ENCODE peak calls at places on chromosomes 11 and 22, in five cellular contexts. L is glutamatergic neuron; J is astrocyte; K is pancreas; C is CD4-positive, alpha-beta T cell. E is an unnamed sample.

GRCh38 chr11:114075343-114075610 is 15.8 kb downstream of the ZBTB16 start:
- DNase-seq in L (no peak), J (no peak), C (no peak), K (no peak), E (no peak)

GRCh38 chr11:108705061-108705460 is 40.2 kb downstream of the DDX10 start:
- DNase-seq in K (no peak), L (no peak), C (no peak), J (no peak), E (no peak)

GRCh38 chr11:37967635-37968034 is 1369.6 kb upstream of the RAG2 start:
- DNase-seq in K (no peak), J (no peak), C (no peak), L (no peak), E (no peak)

GRCh38 chr22:48702573-48703264 is 1125.0 kb downstream of the BRD1 start:
- DNase-seq in C (no peak), K (peak; percentile 62), J (no peak), L (no peak), E (peak; percentile 67)

GRCh38 chr11:858053-858992 is 15.7 kb downstream of the TSPAN4 start:
- DNase-seq in J (no peak), K (no peak), C (no peak), L (no peak), E (no peak)

GRCh38 chr22:36281726-36282077 is 28.8 kb downstream of the APOL1 start:
- DNase-seq in C (no peak), K (no peak), L (no peak), J (no peak), E (no peak)

GRCh38 chr11:92324890-92325289 is 100.3 kb downstream of the FAT3 start:
- DNase-seq in L (no peak), J (no peak), K (no peak), C (no peak), E (no peak)

GRCh38 chr11:44006882-44007495 is 40.8 kb upstream of the ACCSL start:
- DNase-seq in K (no peak), J (no peak), C (no peak), L (peak; percentile 12), E (no peak)

GRCh38 chr22:49803667-49804375 is 23.9 kb downstream of the BRD1 start:
- DNase-seq in C (no peak), L (no peak), J (no peak), K (no peak), E (no peak)

GRCh38 chr11:16607675-16608644 is 130.5 kb upstream of the C11orf58 start:
- DNase-seq in C (no peak), K (peak; percentile 73), L (peak; percentile 71), J (peak; percentile 60), E (peak; percentile 70)

GRCh38 chr22:36184433-36185035 is 17.1 kb downstream of the APOL4 start:
- DNase-seq in L (no peak), K (no peak), J (peak; percentile 24), C (no peak), E (no peak)

GRCh38 chr22:36986242-36986821 is 32.9 kb downstream of the TST start:
- DNase-seq in C (no peak), L (peak; percentile 56), J (no peak), K (peak; percentile 51), E (peak; percentile 31)

GRCh38 chr11:64355078-64355940 is 3.7 kb upstream of the RPS6KA4 start:
- DNase-seq in J (peak; percentile 59), C (no peak), L (peak; percentile 81), K (peak; percentile 89), E (peak; percentile 65)

GRCh38 chr11:47431356-47432083 is 5.3 kb upstream of the PSMC3 start:
- DNase-seq in L (no peak), C (no peak), K (no peak), J (no peak), E (no peak)

GRCh38 chr11:28251263-28251662 is 143.1 kb downstream of the METTL15 start:
- DNase-seq in L (no peak), K (no peak), C (no peak), J (no peak), E (no peak)

GRCh38 chr11:20093775-20094174 is 66.5 kb downstream of the DBX1 start:
- DNase-seq in J (peak; percentile 97), K (no peak), L (no peak), C (no peak), E (no peak)
- TF ChIP-seq CTCF in J (no peak), K (no peak), L (no peak), C (no peak), E (no peak)

DNA sequence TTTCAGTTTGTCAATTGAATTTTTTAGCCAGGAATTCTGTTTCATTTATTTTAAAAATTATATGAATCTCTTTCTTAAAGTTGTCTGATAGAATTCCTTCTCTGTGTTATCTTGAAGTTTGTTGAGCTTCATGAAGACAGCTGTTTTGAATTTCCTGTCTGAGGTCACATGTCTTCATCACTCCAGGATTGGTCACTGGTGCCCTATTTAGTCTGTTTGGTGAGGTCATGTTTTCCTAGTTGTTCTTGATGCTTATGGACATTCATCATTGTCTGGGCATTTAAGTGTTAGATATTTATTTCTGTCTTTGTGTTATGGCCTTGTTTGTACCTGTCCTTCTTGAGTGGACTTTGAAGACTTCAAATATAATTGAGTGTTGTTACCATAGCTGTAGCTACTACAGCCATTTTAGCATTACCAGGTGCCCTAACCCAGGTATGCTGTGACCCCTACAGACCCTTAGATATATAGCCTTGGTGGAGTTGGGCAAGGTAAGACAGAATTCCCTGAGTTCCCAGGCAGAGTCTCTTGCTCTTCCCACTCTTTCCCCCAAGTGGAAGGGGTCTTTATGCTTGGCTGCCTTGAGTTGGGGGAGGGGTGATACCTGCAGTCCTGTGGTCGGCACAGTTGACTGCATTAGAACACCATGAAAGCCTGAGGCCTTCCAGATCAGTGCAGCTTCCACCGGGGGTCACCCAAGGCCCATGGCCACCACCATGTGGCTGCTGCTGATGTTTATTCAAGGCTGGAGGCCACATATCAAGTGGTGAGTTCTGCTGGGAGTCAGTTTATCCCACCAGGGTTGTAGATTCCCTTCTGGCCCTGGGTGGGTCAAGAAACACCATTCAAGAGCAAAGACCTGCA is 229.6 kb downstream of the DYNC2H1 start:
- DNase-seq in J (peak; percentile 42), L (peak; percentile 27), K (no peak), C (no peak), E (no peak)
- TF ChIP-seq CTCF in J (no peak), L (no peak), K (no peak), C (no peak), E (no peak)

DNA sequence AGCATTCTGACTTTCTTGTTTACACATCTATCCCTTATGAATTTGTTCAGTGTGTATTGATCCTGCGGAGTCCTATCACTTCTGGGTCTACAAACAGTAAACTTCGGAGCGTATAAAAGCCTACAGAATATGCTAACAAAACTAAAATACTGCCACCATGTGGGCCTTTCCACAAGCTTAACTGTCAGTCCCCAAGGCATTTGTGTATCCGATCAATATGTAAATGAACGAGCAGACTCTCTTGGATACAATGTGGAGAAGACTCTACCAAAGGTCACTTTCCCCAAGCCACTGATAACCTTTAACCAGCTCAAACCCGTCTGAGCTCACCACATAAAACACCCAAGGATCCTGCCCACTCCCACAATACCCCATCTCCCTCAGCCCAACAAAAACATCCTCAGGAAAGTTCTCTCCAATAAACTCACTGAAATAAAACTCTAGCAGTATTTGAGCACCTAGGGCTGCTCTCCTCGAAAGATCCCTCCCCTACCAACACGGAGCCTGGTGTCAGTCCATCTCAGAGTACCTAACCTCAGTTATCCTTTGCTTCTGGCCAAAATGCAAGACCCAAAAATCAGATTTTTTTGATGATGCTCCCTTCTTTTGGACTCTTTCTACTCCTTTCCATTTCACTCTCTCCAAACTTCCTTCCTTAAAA is 17.8 kb downstream of the ADA2 start:
- DNase-seq in K (peak; percentile 17), L (no peak), C (no peak), J (no peak), E (no peak)
- TF ChIP-seq CTCF in K (peak; percentile 18), L (no peak), C (peak; percentile 15), J (no peak), E (peak; percentile 49)

GRCh38 chr11:22193348-22194051 is 615 bp downstream of the ANO5 start:
- DNase-seq in J (peak; percentile 8), K (peak; percentile 37), L (peak; percentile 43), C (peak; percentile 0), E (peak; percentile 29)

GRCh38 chr11:22189660-22190059 is 3.2 kb upstream of the ANO5 start:
- DNase-seq in L (no peak), J (no peak), K (no peak), C (no peak), E (no peak)

GRCh38 chr11:22192642-22193347 is at the start of gene ANO5:
- DNase-seq in C (no peak), K (peak; percentile 70), J (peak; percentile 5), L (peak; percentile 75), E (peak; percentile 57)

GRCh38 chr11:22190827-22191463 is 1.9 kb upstream of the ANO5 start:
- DNase-seq in C (no peak), J (no peak), L (no peak), K (no peak), E (no peak)

DNA sequence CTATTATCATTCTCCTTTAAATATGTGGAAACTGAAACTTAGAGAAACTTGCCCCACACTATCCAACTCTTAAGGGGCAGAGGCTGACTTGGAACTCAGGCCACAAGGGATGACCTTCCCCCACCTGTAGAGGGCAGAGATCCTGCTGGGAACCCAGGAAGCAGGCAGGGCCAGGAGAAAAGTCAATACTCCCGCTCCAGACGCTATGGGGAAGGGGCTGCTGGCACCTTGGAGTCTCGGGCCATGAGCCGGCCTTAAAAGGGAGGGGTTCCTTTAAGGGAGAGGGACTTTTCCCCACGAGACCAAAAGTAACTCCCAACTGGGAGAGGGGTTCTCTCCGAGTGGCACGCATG is 620 bp upstream of the ANO5 start:
- DNase-seq in K (peak; percentile 43), L (no peak), J (no peak), C (no peak), E (no peak)
- TF ChIP-seq CTCF in K (no peak), L (peak; percentile 17), J (no peak), C (no peak), E (peak; percentile 46)

DNA sequence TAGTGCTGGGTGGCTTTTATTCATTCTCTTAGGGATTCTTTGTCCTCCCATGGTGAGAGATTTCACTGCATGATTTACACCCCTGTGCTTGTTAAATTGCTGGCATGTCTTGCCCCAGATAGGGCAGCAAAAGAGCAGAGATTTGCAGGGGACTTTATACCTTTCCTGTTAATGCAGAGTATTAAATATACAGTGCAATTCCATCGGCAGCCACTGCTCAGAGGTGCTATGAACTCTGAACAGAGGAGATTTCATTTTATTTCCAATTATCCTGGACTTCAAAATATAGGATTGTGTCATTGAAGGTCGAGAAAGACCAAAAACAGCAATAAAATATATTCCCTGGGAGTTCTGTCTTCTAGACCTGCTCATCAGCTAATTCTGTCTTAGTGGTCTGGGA is 263.4 kb upstream of the NCAM1 start:
- DNase-seq in J (no peak), K (no peak), L (no peak), C (no peak), E (no peak)
- TF ChIP-seq CTCF in J (no peak), K (no peak), L (peak; percentile 27), C (no peak), E (peak; percentile 48)

GRCh38 chr11:126514061-126514713 is 158.7 kb downstream of the ST3GAL4 start:
- DNase-seq in C (no peak), J (no peak), K (no peak), L (no peak), E (no peak)
- TF ChIP-seq CTCF in C (no peak), J (no peak), K (no peak), L (no peak), E (no peak)

DNA sequence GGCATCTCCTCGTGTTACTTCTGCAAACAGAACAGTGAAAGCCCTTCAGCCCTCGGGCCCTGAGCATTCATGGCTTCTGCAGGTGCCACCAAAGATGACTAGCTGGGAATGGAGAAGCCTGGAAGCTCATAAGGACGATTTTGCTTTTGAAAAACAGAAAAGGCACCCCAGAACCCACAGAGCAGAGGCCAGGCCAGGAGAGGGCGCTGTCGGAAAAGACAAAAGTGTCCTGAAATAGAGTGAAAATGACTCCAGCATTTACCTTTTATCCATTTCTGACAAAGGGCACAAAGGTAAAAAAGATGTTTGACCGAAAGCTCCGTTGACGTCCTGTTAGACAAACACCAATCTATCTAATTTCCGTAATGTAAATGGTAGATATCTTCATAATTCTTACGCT is 37.6 kb downstream of the ZNF195 start:
- DNase-seq in J (no peak), K (peak; percentile 79), L (peak; percentile 83), C (peak; percentile 69), E (peak; percentile 36)
- TF ChIP-seq CTCF in J (peak; percentile 30), K (peak; percentile 76), L (peak; percentile 81), C (peak; percentile 71), E (peak; percentile 63)